ENCODE peak calls at places on chromosome 3, in nine cellular contexts. X is breast epithelium; O is omental fat pad; H is naive thymus-derived CD4-positive, alpha-beta T cell; S is GM20000; B is progenitor cell of endocrine pancreas; Y is smooth muscle cell of the brain vasculature; K is fibroblast of pulmonary artery; L is NAMALWA. C is an unnamed sample.

GRCh38 chr3:140341213-140341612 is 336.7 kb upstream of the TRIM42 start:
- DNase-seq in Y (no peak), S (no peak), X (no peak), B (no peak), L (no peak), K (no peak), O (no peak), H (no peak), C (no peak)

GRCh38 chr3:150972379-150972985 is at the start of gene CLRN1:
- DNase-seq in O (no peak), L (no peak), B (no peak), K (peak; percentile 2), H (no peak), Y (no peak), X (no peak), S (no peak), C (no peak)

GRCh38 chr3:146152841-146153240 is 8.1 kb downstream of the PLOD2 start:
- DNase-seq in Y (no peak), K (no peak), X (peak; percentile 52), B (no peak), H (no peak), S (no peak), L (no peak), O (no peak), C (no peak)

GRCh38 chr3:34381243-34381642 is 582.8 kb downstream of the PDCD6IP start:
- DNase-seq in S (no peak), Y (no peak), O (no peak), K (no peak), H (no peak), B (no peak), L (no peak), X (no peak), C (no peak)

GRCh38 chr3:143977326-143978262 is 6.0 kb downstream of the DIPK2A start:
- DNase-seq in X (no peak), Y (no peak), H (no peak), K (peak; percentile 64), L (peak; percentile 52), S (peak; percentile 23), B (no peak), O (no peak), C (peak; percentile 54)

GRCh38 chr3:112746675-112747276 is 99.9 kb downstream of the CD200R1L start:
- DNase-seq in S (no peak), H (no peak), Y (no peak), X (no peak), B (no peak), L (no peak), K (peak; percentile 89), O (no peak), C (no peak)

GRCh38 chr3:81242871-81243270 is 518.6 kb downstream of the GBE1 start:
- DNase-seq in L (peak; percentile 43), Y (peak; percentile 7), X (no peak), O (no peak), H (no peak), S (no peak), B (no peak), K (peak; percentile 50), C (no peak)

GRCh38 chr3:102024270-102024904 is 175.1 kb downstream of the NFKBIZ start:
- DNase-seq in S (no peak), B (no peak), X (no peak), O (no peak), L (no peak), K (no peak), Y (no peak), H (no peak), C (no peak)

GRCh38 chr3:4416961-4417360 is 50.1 kb downstream of the SUMF1 start:
- DNase-seq in S (no peak), O (no peak), H (no peak), X (peak; percentile 70), Y (peak; percentile 73), K (peak; percentile 84), L (no peak), B (no peak), C (peak; percentile 66)

GRCh38 chr3:46464326-46465195 is at the start of gene LTF:
- DNase-seq in K (no peak), H (no peak), X (no peak), B (peak; percentile 1), S (no peak), O (no peak), Y (no peak), L (no peak), C (no peak)

GRCh38 chr3:96233679-96234078 is 580.7 kb upstream of the EPHA6 start:
- DNase-seq in B (no peak), O (no peak), S (no peak), K (no peak), X (no peak), H (no peak), Y (no peak), L (no peak), C (no peak)

GRCh38 chr3:64049136-64049535 is 25.8 kb upstream of the PSMD6 start:
- DNase-seq in S (no peak), H (no peak), L (no peak), Y (no peak), X (no peak), O (no peak), B (no peak), K (peak; percentile 29), C (no peak)

GRCh38 chr3:81929697-81930096 is 168.3 kb upstream of the GBE1 start:
- DNase-seq in H (no peak), Y (no peak), K (no peak), O (no peak), B (no peak), X (no peak), L (no peak), S (no peak), C (peak; percentile 16)

GRCh38 chr3:138114988-138115971 is at the start of gene DZIP1L:
- DNase-seq in X (peak; percentile 37), O (peak; percentile 40), H (no peak), K (peak; percentile 66), S (peak; percentile 81), Y (no peak), L (no peak), B (peak; percentile 65), C (peak; percentile 75)

GRCh38 chr3:184748219-184749135 is 36.6 kb upstream of the MAGEF1 start:
- DNase-seq in B (no peak), S (peak; percentile 49), O (no peak), K (peak; percentile 23), L (peak; percentile 30), H (no peak), X (no peak), Y (no peak), C (peak; percentile 6)

GRCh38 chr3:62134061-62134496 is 239.3 kb downstream of the FEZF2 start:
- DNase-seq in L (no peak), X (no peak), H (no peak), B (no peak), K (peak; percentile 59), O (no peak), S (no peak), Y (no peak), C (no peak)

GRCh38 chr3:55702822-55703221 is 215.7 kb upstream of the WNT5A start:
- DNase-seq in S (no peak), H (no peak), Y (no peak), K (no peak), X (no peak), L (no peak), O (no peak), B (no peak), C (no peak)

GRCh38 chr3:8371955-8372600 is 129.5 kb upstream of the LMCD1 start:
- DNase-seq in B (no peak), X (no peak), S (no peak), Y (no peak), H (no peak), O (no peak), L (no peak), K (no peak), C (no peak)

GRCh38 chr3:178084938-178085816 is 451.1 kb upstream of the KCNMB2 start:
- DNase-seq in K (peak; percentile 86), L (peak; percentile 8), B (peak; percentile 24), X (peak; percentile 83), H (peak; percentile 65), O (no peak), S (no peak), Y (peak; percentile 93), C (peak; percentile 97)

GRCh38 chr3:148600902-148601765 is 96.6 kb upstream of the AGTR1 start:
- DNase-seq in X (no peak), Y (no peak), B (no peak), H (no peak), K (no peak), S (no peak), L (no peak), O (no peak), C (no peak)

GRCh38 chr3:114758828-114759709 is 388.0 kb downstream of the ZBTB20 start:
- DNase-seq in B (no peak), L (no peak), Y (no peak), X (no peak), K (peak; percentile 84), S (no peak), O (no peak), H (no peak), C (peak; percentile 75)

GRCh38 chr3:143433787-143434378 is 314.3 kb downstream of the CHST2 start:
- DNase-seq in S (peak; percentile 24), L (peak; percentile 58), H (no peak), Y (no peak), B (no peak), K (no peak), X (no peak), O (no peak), C (no peak)

GRCh38 chr3:152938974-152939636 is 104.2 kb downstream of the P2RY1 start:
- DNase-seq in K (no peak), B (no peak), O (no peak), L (no peak), Y (no peak), X (no peak), S (no peak), H (no peak), C (no peak)